ENCODE peak calls at places on chromosome 22, in four cellular contexts. U, K, H and D are unnamed samples.

GRCh38 chr22:22463855-22464540 is 44.5 kb downstream of the ZNF280B start:
- DNase-seq in H (peak), U (peak), K (peak), D (peak)

GRCh38 chr22:48366056-48366455 is 1461.6 kb downstream of the BRD1 start:
- DNase-seq in K (no peak), H (no peak), U (no peak), D (no peak)

GRCh38 chr22:37749831-37750595 is 53.2 kb downstream of the TRIOBP start:
- DNase-seq in H (no peak), U (peak), K (no peak), D (peak)

GRCh38 chr22:21991774-21992173 is 9.2 kb upstream of the TOP3B start:
- DNase-seq in H (no peak), K (peak), U (no peak), D (no peak)

GRCh38 chr22:33005476-33005875 is 52.7 kb downstream of the SYN3 start:
- DNase-seq in K (no peak), U (no peak), H (no peak), D (no peak)

GRCh38 chr22:27996529-27996925 is 77.5 kb upstream of the PITPNB start:
- DNase-seq in U (no peak), K (no peak), H (no peak), D (no peak)

GRCh38 chr22:25393121-25393805 is 171.2 kb upstream of the GRK3 start:
- DNase-seq in U (no peak), H (no peak), K (no peak), D (no peak)

GRCh38 chr22:29912605-29913398 is 29.8 kb downstream of the MTMR3 start:
- DNase-seq in H (no peak), K (no peak), U (peak), D (peak)

GRCh38 chr22:47168900-47169800 is 406.7 kb downstream of the TBC1D22A start:
- DNase-seq in H (peak), K (no peak), U (no peak), D (peak)

GRCh38 chr22:24059121-24059520 is 48.0 kb downstream of the CABIN1 start:
- DNase-seq in H (no peak), K (no peak), U (no peak), D (peak)

GRCh38 chr22:24129980-24130379 is 51.3 kb upstream of the SUSD2 start:
- DNase-seq in U (no peak), H (no peak), K (no peak), D (no peak)

GRCh38 chr22:33918676-33919590 is 1.3 kb downstream of the LARGE1 start:
- DNase-seq in K (no peak), H (no peak), U (no peak), D (peak)

GRCh38 chr22:30643055-30643875 is 7.7 kb downstream of the SLC35E4 start:
- DNase-seq in K (no peak), H (no peak), U (no peak), D (no peak)

GRCh38 chr22:30344447-30345200 is 12.1 kb downstream of the SF3A1 start:
- DNase-seq in U (no peak), K (no peak), H (no peak), D (no peak)

GRCh38 chr22:29917052-29917902 is 34.3 kb downstream of the MTMR3 start:
- DNase-seq in K (no peak), U (no peak), H (no peak), D (peak)

GRCh38 chr22:30279389-30279788 is 9.9 kb downstream of the CASTOR1 start:
- DNase-seq in K (no peak), U (peak), H (peak), D (no peak)

GRCh38 chr22:48098243-48098935 is 1335.9 kb downstream of the TBC1D22A start:
- DNase-seq in K (no peak), H (no peak), U (no peak), D (no peak)

GRCh38 chr22:36433318-36434231 is 45.8 kb upstream of the MYH9 start:
- DNase-seq in U (no peak), H (no peak), K (no peak), D (peak)

GRCh38 chr22:32880061-32880460 is 78.6 kb downstream of the TIMP3 start:
- DNase-seq in H (no peak), K (no peak), U (no peak), D (peak)

GRCh38 chr22:48950151-48950915 is 877.3 kb downstream of the BRD1 start:
- DNase-seq in K (no peak), H (no peak), U (no peak), D (no peak)

GRCh38 chr22:27557554-27558060 is 243.9 kb downstream of the MN1 start:
- DNase-seq in K (peak), H (no peak), U (no peak), D (no peak)

GRCh38 chr22:23216331-23217170 is 36.2 kb downstream of the BCR start:
- DNase-seq in K (peak), U (no peak), H (no peak), D (no peak)

GRCh38 chr22:27546157-27546556 is 255.4 kb downstream of the MN1 start:
- DNase-seq in H (no peak), U (no peak), K (no peak), D (no peak)

GRCh38 chr22:50078246-50078645 is 7.0 kb downstream of the MLC1 start:
- DNase-seq in H (no peak), K (no peak), U (no peak), D (no peak)
- H3K27ac ChIP-seq in H (no peak), K (no peak), U (no peak), D (no peak)

DNA sequence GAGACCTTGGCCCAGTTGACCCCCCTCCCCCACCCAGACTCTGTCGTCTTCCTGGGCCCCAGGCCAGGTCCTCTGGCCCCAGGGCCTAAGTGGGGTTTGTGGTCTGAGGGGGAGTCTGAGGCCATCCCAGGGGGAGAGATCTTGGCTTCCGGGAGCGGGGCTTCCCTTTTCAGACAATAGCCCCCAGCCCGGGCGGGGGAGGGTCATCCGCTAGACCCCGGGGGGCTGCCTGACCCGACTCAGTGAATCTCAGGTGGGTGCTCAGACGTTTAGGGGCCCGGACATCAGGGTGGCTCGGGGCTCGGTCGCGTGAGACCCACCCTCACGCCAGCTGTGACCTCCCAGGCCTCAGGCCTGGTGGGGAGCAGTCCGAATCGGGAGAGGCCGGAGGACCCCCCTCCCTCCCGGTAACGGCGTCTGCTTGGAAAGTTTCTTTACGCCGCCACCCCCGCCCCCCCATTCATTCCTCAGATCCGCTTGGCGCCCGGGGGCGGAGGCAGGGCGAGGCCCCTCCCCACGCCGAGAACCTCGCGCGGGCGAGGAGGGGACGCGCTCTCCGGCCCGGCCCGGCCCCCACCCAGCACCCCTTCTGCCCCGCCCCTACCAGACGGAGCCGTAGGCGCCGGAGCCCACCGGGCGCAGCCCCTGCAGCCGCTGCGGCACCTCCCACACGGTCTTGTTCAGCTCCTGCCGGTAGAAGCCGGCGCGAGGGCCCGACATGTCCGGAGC is 443 bp downstream of the MAPK11 start:
- DNase-seq in H (peak), K (peak), U (no peak), D (peak)
- TF ChIP-seq EZH2 in H (no peak), K (no peak), U (no peak), D (no peak)

GRCh38 chr22:45302751-45303150 is 7.0 kb upstream of the FAM118A start:
- DNase-seq in H (no peak), K (no peak), U (peak), D (no peak)
- H3K27ac ChIP-seq in H (no peak), K (no peak), U (no peak), D (no peak)

DNA sequence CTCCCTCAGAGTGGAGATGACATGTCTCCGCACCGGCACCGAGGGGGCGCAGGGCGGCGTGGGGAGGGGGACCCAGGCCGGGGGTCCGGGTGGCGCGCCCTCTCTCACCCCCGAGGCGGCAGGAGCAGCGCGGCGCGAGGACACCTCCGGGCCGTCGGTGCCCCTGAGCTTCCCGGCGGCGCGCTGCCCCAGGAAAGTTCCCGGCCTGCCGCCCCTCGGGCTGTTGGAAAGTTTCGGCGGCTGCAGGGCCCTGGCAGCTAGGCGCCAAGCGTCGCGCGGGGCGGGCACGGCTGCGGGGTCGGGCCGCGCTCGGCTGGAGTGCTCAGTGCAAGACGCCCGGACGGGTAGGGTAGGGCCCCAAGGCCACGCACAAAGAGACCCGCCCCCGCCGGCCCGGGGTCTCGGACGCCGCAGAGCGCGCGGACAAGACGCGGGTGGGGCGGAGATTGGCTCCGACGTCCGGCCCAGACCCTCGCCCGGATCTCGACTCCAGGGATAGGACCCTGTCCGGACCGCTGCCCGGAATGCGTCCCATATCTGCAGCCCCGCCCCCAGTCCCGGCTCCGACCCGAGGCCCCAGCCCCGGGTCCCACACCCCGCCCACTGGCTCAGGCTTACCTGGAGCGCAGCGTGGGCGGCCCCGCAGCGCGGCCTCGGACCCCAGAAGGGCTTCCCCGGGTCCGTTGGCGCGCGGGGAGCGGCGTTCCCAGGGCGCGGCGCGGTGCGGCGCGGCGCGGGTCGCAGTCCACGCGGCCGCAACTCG is 471 bp downstream of the ARVCF start:
- DNase-seq in H (no peak), K (peak), U (no peak), D (no peak)
- TF ChIP-seq EZH2 in H (peak), K (no peak), U (no peak), D (peak)

GRCh38 chr22:42656578-42656977 is 7.4 kb upstream of the CYB5R3 start:
- DNase-seq in K (no peak), H (no peak), U (no peak), D (no peak)

GRCh38 chr22:42655693-42656092 is 6.5 kb upstream of the CYB5R3 start:
- DNase-seq in H (no peak), U (no peak), K (no peak), D (no peak)

GRCh38 chr22:42653992-42654391 is 4.8 kb upstream of the CYB5R3 start:
- DNase-seq in U (no peak), K (no peak), H (no peak), D (no peak)

GRCh38 chr22:42651134-42651533 is 1.9 kb upstream of the CYB5R3 start:
- DNase-seq in K (no peak), U (no peak), H (no peak), D (peak)

DNA sequence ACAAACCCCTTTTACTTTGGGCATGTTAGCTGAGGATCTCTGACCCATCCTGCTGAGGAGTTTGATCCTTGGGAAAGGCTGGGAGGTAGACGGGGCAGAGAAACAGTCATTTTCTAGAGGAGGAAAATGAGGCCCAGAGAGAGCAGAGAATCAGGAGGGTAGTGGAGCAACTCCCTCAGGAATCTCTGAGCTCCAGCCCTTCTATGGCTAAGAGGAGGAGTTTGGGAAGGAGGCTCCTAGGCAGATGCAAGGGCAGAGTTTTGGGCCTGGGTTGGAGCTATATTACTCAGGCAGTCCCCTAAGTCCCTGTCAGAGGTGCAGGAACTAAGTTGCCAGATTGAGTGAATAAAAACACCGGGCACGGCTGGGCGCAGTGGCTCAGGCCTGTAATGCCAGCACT is 5.5 kb upstream of the CYB5R3 start:
- DNase-seq in K (no peak), H (no peak), U (no peak), D (no peak)
- H3K27ac ChIP-seq in K (no peak), H (no peak), U (no peak), D (no peak)

GRCh38 chr22:19766506-19767426 is 6.2 kb downstream of the TBX1 start:
- DNase-seq in U (no peak), H (peak), K (peak), D (no peak)
- TF ChIP-seq EZH2 in U (no peak), H (peak), K (no peak), D (peak)

GRCh38 chr22:39444937-39445465 is 11.8 kb upstream of the MGAT3 start:
- DNase-seq in H (no peak), U (no peak), K (no peak), D (no peak)
- H3K27ac ChIP-seq in H (no peak), U (no peak), K (no peak), D (no peak)

GRCh38 chr22:46027219-46028068 is 50.5 kb upstream of the WNT7B start:
- DNase-seq in U (no peak), K (peak), H (no peak), D (no peak)
- TF ChIP-seq EZH2 in U (no peak), K (no peak), H (no peak), D (no peak)